ENCODE peak calls at places on chromosomes 16 and 17, in five cellular contexts. V is A549, C is H1, S is uterus, L is ovary. A is an unnamed sample.
A peak's percentile ranks its signal among the peaks of the same experiment; 100 is the strongest.

GRCh38 chr16:21599994-21600773 is 807 bp downstream of the METTL9 start:
- DNase-seq in S (no peak), L (no peak), C (no peak), V (no peak), A (no peak)

GRCh38 chr16:53090591-53091507 is 36.1 kb downstream of the CHD9 start:
- DNase-seq in S (peak; percentile 98), V (no peak), C (no peak), L (peak; percentile 95), A (peak; percentile 86)

GRCh38 chr17:65936013-65936412 is 255.9 kb downstream of the CEP112 start:
- DNase-seq in L (no peak), S (no peak), V (no peak), C (no peak), A (no peak)

GRCh38 chr16:27462846-27463682 is 61.1 kb downstream of the IL21R start:
- DNase-seq in S (no peak), L (no peak), C (no peak), V (no peak), A (no peak)

GRCh38 chr16:2473425-2473926 is 1.5 kb upstream of the TBC1D24 start:
- DNase-seq in L (no peak), V (peak; percentile 31), C (peak; percentile 60), S (no peak), A (no peak)

GRCh38 chr17:56203430-56203829 is 50.2 kb downstream of the ANKFN1 start:
- DNase-seq in C (no peak), S (no peak), V (peak; percentile 40), L (no peak), A (no peak)

GRCh38 chr16:3087836-3088235 is 11.3 kb downstream of the ZSCAN10 start:
- DNase-seq in S (no peak), L (no peak), V (no peak), C (no peak), A (no peak)

GRCh38 chr17:60102632-60103047 is 23.9 kb upstream of the HEATR6 start:
- DNase-seq in L (no peak), S (no peak), C (no peak), V (peak; percentile 41), A (no peak)

GRCh38 chr16:88385831-88386815 is 3.4 kb downstream of the ZNF469 start:
- DNase-seq in L (peak; percentile 21), V (no peak), C (no peak), S (no peak), A (no peak)

GRCh38 chr17:45302649-45303173 is 14.1 kb downstream of the MAP3K14 start:
- DNase-seq in C (no peak), V (no peak), L (no peak), S (peak; percentile 53), A (no peak)

GRCh38 chr16:82990155-82990554 is 363.4 kb downstream of the CDH13 start:
- DNase-seq in V (no peak), L (no peak), C (no peak), S (no peak), A (no peak)

GRCh38 chr16:1300664-1301476 is 8.6 kb upstream of the UBE2I start:
- DNase-seq in S (no peak), C (peak; percentile 94), V (peak; percentile 88), L (no peak), A (no peak)

GRCh38 chr16:75062135-75062943 is 54.2 kb downstream of the LDHD start:
- DNase-seq in L (peak; percentile 55), V (no peak), C (no peak), S (no peak), A (no peak)

GRCh38 chr16:85366031-85366763 is 246.9 kb upstream of the GSE1 start:
- DNase-seq in V (no peak), C (peak; percentile 78), S (no peak), L (no peak), A (no peak)

GRCh38 chr16:85348921-85349334 is 236.7 kb upstream of the CIBAR2 start:
- DNase-seq in V (no peak), C (no peak), S (no peak), L (no peak), A (no peak)

GRCh38 chr17:74903671-74904070 is 10.2 kb upstream of the FADS6 start:
- DNase-seq in V (no peak), S (no peak), L (no peak), C (no peak), A (no peak)

GRCh38 chr17:36645358-36645757 is 44.0 kb downstream of the MRM1 start:
- DNase-seq in L (no peak), C (no peak), V (no peak), S (no peak), A (no peak)

GRCh38 chr17:27878776-27879562 is 14.2 kb downstream of the LYRM9 start:
- DNase-seq in C (no peak), L (peak; percentile 60), V (no peak), S (no peak), A (no peak)

GRCh38 chr16:23148513-23149266 is 562 bp downstream of the USP31 start:
- DNase-seq in S (peak; percentile 66), V (peak; percentile 35), C (peak; percentile 71), L (peak; percentile 74), A (no peak)

GRCh38 chr17:1645207-1646171 is at the start of gene SCARF1:
- DNase-seq in V (no peak), C (no peak), S (peak; percentile 56), L (no peak), A (no peak)

GRCh38 chr17:33121272-33121671 is 129.6 kb downstream of the SPACA3 start:
- DNase-seq in C (no peak), V (no peak), L (no peak), S (no peak), A (no peak)

GRCh38 chr16:3182608-3183444 is 5.2 kb upstream of the OR1F1 start:
- DNase-seq in C (peak; percentile 99), S (no peak), V (peak; percentile 67), L (no peak), A (no peak)

GRCh38 chr16:67082891-67083290 is 26.9 kb upstream of the PHAF1 start:
- DNase-seq in C (no peak), S (no peak), V (no peak), L (no peak), A (no peak)

GRCh38 chr16:31703526-31704128 is 170.0 kb upstream of the ZNF267 start:
- DNase-seq in V (no peak), C (no peak), S (no peak), L (no peak), A (no peak)

GRCh38 chr16:7763111-7763510 is 430.5 kb downstream of the RBFOX1 start:
- DNase-seq in V (no peak), S (no peak), L (no peak), C (no peak), A (no peak)

GRCh38 chr16:57092786-57093301 is 461 bp downstream of the CPNE2 start:
- DNase-seq in S (no peak), V (peak; percentile 62), L (peak; percentile 63), C (peak; percentile 81), A (no peak)

GRCh38 chr17:72566671-72567484 is 446.1 kb downstream of the SOX9 start:
- DNase-seq in L (no peak), V (no peak), C (no peak), S (no peak), A (no peak)
- H3K4me3 ChIP-seq in L (no peak overlapping the region), V (no peak overlapping the region), C (no peak overlapping the region), S (no peak overlapping the region), A (no peak overlapping the region)

GRCh38 chr16:87278191-87279093 is 38.8 kb downstream of the C16orf95 start:
- DNase-seq in C (peak; percentile 90), V (peak; percentile 91), L (peak; percentile 60), S (peak; percentile 36), A (peak; percentile 33)
- TF ChIP-seq CTCF in C (peak; percentile 89), V (peak; percentile 85), L (peak; percentile 64), S (peak; percentile 82), A (peak; percentile 88)

GRCh38 chr17:5915337-5915736 is 154.8 kb upstream of the WSCD1 start:
- DNase-seq in S (no peak), L (no peak), V (no peak), C (no peak), A (no peak)

GRCh38 chr17:5921919-5922318 is 148.3 kb upstream of the WSCD1 start:
- DNase-seq in V (peak; percentile 25), S (no peak), C (no peak), L (no peak), A (no peak)

GRCh38 chr17:5922476-5922875 is 147.7 kb upstream of the WSCD1 start:
- DNase-seq in L (no peak), S (no peak), C (no peak), V (no peak), A (no peak)

GRCh38 chr17:5913641-5914040 is 156.5 kb upstream of the WSCD1 start:
- DNase-seq in L (no peak), V (no peak), C (no peak), S (no peak), A (no peak)

DNA sequence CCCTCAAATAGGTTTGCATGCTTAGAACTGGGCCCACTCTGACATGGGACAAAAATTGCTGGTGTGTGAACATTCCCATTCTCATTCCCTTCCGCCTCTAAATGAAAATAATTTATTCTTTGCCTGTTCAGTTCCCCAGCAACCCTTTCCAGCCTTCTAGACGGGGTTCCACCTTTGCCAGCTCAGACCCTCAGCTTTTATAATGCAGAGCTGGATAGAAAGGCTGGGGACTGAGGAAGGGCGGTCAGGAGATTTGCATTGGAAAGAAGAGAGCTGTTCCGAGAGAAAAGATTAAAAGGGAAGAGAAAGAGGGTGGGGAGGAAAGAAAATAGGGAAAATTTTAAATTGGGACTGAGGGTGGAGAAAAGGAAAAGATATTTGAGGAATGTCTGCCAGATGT is 151.1 kb upstream of the WSCD1 start:
- DNase-seq in S (no peak), V (no peak), C (no peak), L (no peak), A (no peak)
- H3K4me1 ChIP-seq in S (no peaks in the 10 kb centered on the region), V (no peaks in the 10 kb centered on the region), C (peaks cover 4% of the 10 kb centered on the region), L (no peaks in the 10 kb centered on the region), A (no peaks in the 10 kb centered on the region)

GRCh38 chr16:55326261-55326802 is 2.3 kb downstream of the IRX6 start:
- DNase-seq in C (no peak), V (no peak), S (no peak), L (no peak), A (no peak)

GRCh38 chr16:55322327-55322726 is 1.7 kb upstream of the IRX6 start:
- DNase-seq in L (no peak), C (no peak), S (no peak), V (no peak), A (no peak)

GRCh38 chr16:55325458-55326109 is 1.6 kb downstream of the IRX6 start:
- DNase-seq in C (no peak), L (no peak), V (no peak), S (no peak), A (no peak)

GRCh38 chr16:55324491-55325447 is 766 bp downstream of the IRX6 start:
- DNase-seq in S (no peak), C (peak; percentile 73), L (no peak), V (no peak), A (no peak)

DNA sequence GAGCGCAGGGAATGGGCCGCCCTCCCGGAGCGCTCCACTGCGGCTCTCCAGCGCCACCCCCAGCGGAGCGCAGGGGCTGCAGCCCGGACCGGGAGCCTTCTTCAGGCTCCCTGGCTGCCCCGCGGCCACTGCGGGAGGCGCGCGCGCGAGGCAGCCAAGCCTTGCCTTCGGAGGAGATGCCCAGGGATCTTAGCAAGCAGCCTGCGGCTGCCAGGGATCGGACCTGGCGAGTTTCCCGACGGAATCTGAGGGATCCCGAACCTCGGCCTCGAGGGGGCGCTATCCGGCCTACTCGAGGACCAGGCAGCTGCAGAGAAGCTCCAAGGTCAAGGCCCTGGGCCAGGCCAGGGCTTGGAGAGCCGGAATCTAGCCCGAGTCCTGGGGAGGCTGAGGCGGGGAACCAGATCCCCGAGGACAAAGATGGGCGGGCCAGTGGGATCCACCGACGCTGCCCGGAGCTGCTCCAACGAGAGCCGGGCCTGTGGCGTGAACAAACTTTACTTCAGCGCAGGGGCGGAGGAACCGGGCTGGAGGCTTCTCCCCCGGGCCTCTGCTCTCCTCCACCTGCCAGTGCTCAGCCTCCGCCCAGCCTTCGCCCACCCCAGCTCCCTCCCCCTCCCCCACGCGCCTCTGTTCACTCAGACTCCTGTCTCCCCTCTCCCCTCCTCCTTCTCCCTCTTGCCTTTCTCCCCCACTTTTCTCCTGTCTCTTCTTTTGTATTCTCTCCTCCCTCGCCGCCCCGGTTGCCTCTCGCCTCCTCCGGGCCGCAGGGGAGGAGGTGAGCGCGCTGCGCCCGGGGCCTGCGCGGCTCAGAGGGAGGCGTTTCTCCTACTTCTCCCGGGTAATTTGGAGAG is at the start of gene IRX6:
- DNase-seq in C (peak; percentile 93), L (no peak), V (peak; percentile 14), S (no peak), A (no peak)
- H3K4me3 ChIP-seq in C (peak within 1 kb of the TSS; percentile 81), L (no peak within 1 kb of the TSS), V (peak within 1 kb of the TSS; percentile 26), S (no peak within 1 kb of the TSS), A (peak within 1 kb of the TSS; percentile 25)